ENCODE peak calls at places on chromosomes 16 and 17, in four cellular contexts. B is activated CD4-positive, alpha-beta T cell treated with anti-CD3 and anti-CD28 coated beads, Interleukin-2, amount 50 U/mL, for 48 hours; J is T47D; L is T-helper 2 cell. E is an unnamed sample.

GRCh38 chr16:783404-784161 is 4.6 kb downstream of the RPUSD1 start:
- DNase-seq in L (no peak), J (no peak), B (no peak), E (no peak)

GRCh38 chr16:19997734-19998133 is 76.0 kb downstream of the GPR139 start:
- DNase-seq in J (peak; percentile 25), L (no peak), B (no peak), E (no peak)

GRCh38 chr16:82358601-82359221 is 188.7 kb upstream of the MPHOSPH6 start:
- DNase-seq in J (peak; percentile 92), B (no peak), L (no peak), E (no peak)

GRCh38 chr17:58089111-58089510 is 5.9 kb downstream of the DYNLL2 start:
- DNase-seq in B (no peak), L (no peak), J (no peak), E (no peak)

GRCh38 chr16:64952177-64952576 is 169.7 kb downstream of the CDH11 start:
- DNase-seq in B (no peak), J (no peak), L (no peak), E (no peak)

GRCh38 chr16:72301416-72302048 is 129.6 kb upstream of the PMFBP1 start:
- DNase-seq in J (no peak), B (no peak), L (no peak), E (no peak)

GRCh38 chr17:56881685-56882295 is 32.1 kb downstream of the TRIM25 start:
- DNase-seq in J (no peak), L (no peak), B (no peak), E (no peak)

GRCh38 chr17:1875597-1875996 is 45.8 kb downstream of the RPA1 start:
- DNase-seq in J (no peak), B (no peak), L (no peak), E (no peak)

GRCh38 chr17:13544755-13545154 is 57.0 kb downstream of the HS3ST3A1 start:
- DNase-seq in J (no peak), B (no peak), L (no peak), E (no peak)

GRCh38 chr17:10772425-10773380 is 31.2 kb downstream of the TMEM238L start:
- DNase-seq in J (peak; percentile 12), B (peak; percentile 76), L (no peak), E (no peak)

GRCh38 chr17:37787055-37787720 is 42.3 kb upstream of the HNF1B start:
- DNase-seq in L (no peak), B (no peak), J (no peak), E (no peak)

GRCh38 chr16:50474138-50474537 is 74.1 kb upstream of the NKD1 start:
- DNase-seq in J (no peak), B (peak; percentile 15), L (no peak), E (no peak)

GRCh38 chr16:55480228-55480655 is 1.2 kb downstream of the MMP2 start:
- DNase-seq in L (no peak), B (no peak), J (no peak), E (no peak)

GRCh38 chr17:76196675-76197074 is 43.6 kb downstream of the RNF157 start:
- DNase-seq in J (peak; percentile 36), B (no peak), L (no peak), E (no peak)

GRCh38 chr17:51056813-51057510 is 63.7 kb downstream of the SPAG9 start:
- DNase-seq in J (peak; percentile 81), L (no peak), B (peak; percentile 9), E (no peak)

GRCh38 chr17:34624767-34625389 is 45.5 kb downstream of the TMEM132E start:
- DNase-seq in J (peak; percentile 36), L (no peak), B (no peak), E (no peak)

GRCh38 chr17:44308865-44309264 is 464 bp downstream of the RUNDC3A start:
- DNase-seq in L (no peak), J (no peak), B (no peak), E (no peak)

GRCh38 chr17:45999900-46000290 is 845 bp downstream of the STH start:
- DNase-seq in B (no peak), L (no peak), J (no peak), E (no peak)

GRCh38 chr16:71895679-71896385 is 501 bp downstream of the IST1 start:
- DNase-seq in L (no peak), B (peak; percentile 51), J (peak; percentile 50), E (peak; percentile 21)

GRCh38 chr16:10736926-10737625 is 6.6 kb upstream of the NUBP1 start:
- DNase-seq in B (peak; percentile 71), L (peak; percentile 34), J (peak; percentile 85), E (peak; percentile 35)

GRCh38 chr16:73040136-73040535 is 7.8 kb downstream of the ZFHX3 start:
- DNase-seq in B (no peak), L (no peak), J (no peak), E (no peak)

GRCh38 chr16:89476811-89477261 is 13.5 kb downstream of the ANKRD11 start:
- DNase-seq in J (no peak), B (no peak), L (no peak), E (no peak)

E was measured in T-helper 17 cell.